ENCODE peak calls at places on chromosomes 1 and 21, in six cellular contexts. X, S, N, D, W and A are unnamed samples.

GRCh38 chr1:2382621-2383361 is 8.6 kb downstream of the MORN1 start:
- DNase-seq in D (peak), W (peak), N (no peak), S (peak), X (peak), A (no peak)

GRCh38 chr1:12435639-12436344 is 182.2 kb downstream of the DHRS3 start:
- DNase-seq in D (no peak), S (no peak), W (no peak), X (no peak), N (no peak), A (no peak)

GRCh38 chr21:38388219-38388618 is 110.1 kb downstream of the ERG start:
- DNase-seq in W (no peak), S (no peak), D (no peak), X (no peak), N (no peak), A (no peak)

GRCh38 chr21:33300701-33301631 is 23.8 kb upstream of the IFNAR1 start:
- DNase-seq in S (no peak), X (no peak), W (no peak), D (no peak), N (peak), A (no peak)

GRCh38 chr1:41618066-41618825 is 133.8 kb upstream of the EDN2 start:
- DNase-seq in S (peak), X (no peak), N (peak), W (no peak), D (no peak), A (no peak)

GRCh38 chr1:62337535-62337784 is 18.2 kb upstream of the KANK4 start:
- DNase-seq in X (no peak), N (no peak), D (no peak), S (no peak), W (no peak), A (no peak)

GRCh38 chr1:10189659-10190058 is 20.7 kb upstream of the KIF1B start:
- DNase-seq in D (no peak), S (no peak), W (peak), X (no peak), N (no peak), A (no peak)

GRCh38 chr1:113369040-113369439 is 21.3 kb upstream of the MAGI3 start:
- DNase-seq in N (no peak), S (no peak), X (no peak), W (no peak), D (no peak), A (no peak)

GRCh38 chr1:183152216-183152615 is 33.8 kb upstream of the LAMC2 start:
- DNase-seq in S (no peak), X (no peak), W (no peak), N (no peak), D (no peak), A (no peak)

GRCh38 chr1:63547621-63548294 is 24.4 kb downstream of the EFCAB7 start:
- DNase-seq in D (no peak), X (peak), W (no peak), S (no peak), N (peak), A (peak)

GRCh38 chr1:158117854-158118691 is 62.6 kb upstream of the CD1D start:
- DNase-seq in S (peak), W (peak), X (peak), N (peak), D (peak), A (no peak)

GRCh38 chr1:12189328-12189682 is 22.5 kb downstream of the TNFRSF1B start:
- DNase-seq in X (no peak), D (no peak), N (no peak), S (no peak), W (no peak), A (no peak)

GRCh38 chr1:151852733-151853132 is 779 bp downstream of the THEM5 start:
- DNase-seq in S (no peak), W (no peak), X (no peak), D (no peak), N (no peak), A (no peak)

GRCh38 chr1:240663160-240663879 is 51.4 kb upstream of the GREM2 start:
- DNase-seq in X (no peak), D (no peak), S (no peak), N (no peak), W (no peak), A (peak)

GRCh38 chr1:192443616-192444015 is 126.8 kb downstream of the RGS21 start:
- DNase-seq in X (no peak), S (no peak), D (no peak), N (no peak), W (no peak), A (no peak)

GRCh38 chr1:222880586-222880985 is 65.7 kb downstream of the DISP1 start:
- DNase-seq in X (no peak), N (no peak), D (no peak), S (no peak), W (no peak), A (no peak)

GRCh38 chr1:155912056-155912536 is 947 bp upstream of the RIT1 start:
- DNase-seq in N (no peak), X (peak), W (no peak), S (no peak), D (no peak), A (no peak)

GRCh38 chr1:185973645-185974044 is 239.5 kb downstream of the HMCN1 start:
- DNase-seq in D (no peak), W (no peak), X (no peak), S (no peak), N (no peak), A (peak)

GRCh38 chr1:65946960-65947359 is 154.3 kb downstream of the PDE4B start:
- DNase-seq in W (no peak), D (no peak), N (no peak), X (no peak), S (no peak), A (no peak)

GRCh38 chr1:234579967-234580366 is 30.0 kb downstream of the IRF2BP2 start:
- DNase-seq in S (no peak), N (no peak), W (no peak), X (no peak), D (no peak), A (no peak)

GRCh38 chr1:168428063-168428731 is 115.6 kb downstream of the XCL2 start:
- DNase-seq in W (peak), D (no peak), S (peak), X (peak), N (no peak), A (no peak)

GRCh38 chr1:30092051-30092858 is 631.1 kb downstream of the MATN1 start:
- DNase-seq in W (no peak), D (no peak), S (no peak), N (no peak), X (no peak), A (no peak)

GRCh38 chr1:23118957-23119792 is 49.5 kb downstream of the LUZP1 start:
- DNase-seq in W (no peak), X (no peak), D (no peak), N (no peak), S (no peak), A (no peak)

GRCh38 chr21:36070999-36071398 is 1.2 kb downstream of the CBR1 start:
- DNase-seq in N (no peak), D (no peak), X (no peak), W (no peak), S (no peak), A (no peak)
- H3K4me3 ChIP-seq in N (no peak), D (peak), X (no peak), W (no peak), S (peak), A (peak)

GRCh38 chr1:44544960-44545359 is 129.3 kb downstream of the TMEM53 start:
- DNase-seq in S (no peak), W (no peak), N (no peak), X (no peak), D (no peak), A (no peak)

GRCh38 chr1:44547837-44548236 is 126.4 kb downstream of the TMEM53 start:
- DNase-seq in N (no peak), S (no peak), W (no peak), X (no peak), D (no peak), A (no peak)

GRCh38 chr1:44545961-44546360 is 128.3 kb downstream of the TMEM53 start:
- DNase-seq in X (peak), D (no peak), S (no peak), W (no peak), N (no peak), A (no peak)

GRCh38 chr1:44547361-44547760 is 126.9 kb downstream of the TMEM53 start:
- DNase-seq in D (no peak), S (no peak), X (no peak), W (no peak), N (no peak), A (no peak)

DNA sequence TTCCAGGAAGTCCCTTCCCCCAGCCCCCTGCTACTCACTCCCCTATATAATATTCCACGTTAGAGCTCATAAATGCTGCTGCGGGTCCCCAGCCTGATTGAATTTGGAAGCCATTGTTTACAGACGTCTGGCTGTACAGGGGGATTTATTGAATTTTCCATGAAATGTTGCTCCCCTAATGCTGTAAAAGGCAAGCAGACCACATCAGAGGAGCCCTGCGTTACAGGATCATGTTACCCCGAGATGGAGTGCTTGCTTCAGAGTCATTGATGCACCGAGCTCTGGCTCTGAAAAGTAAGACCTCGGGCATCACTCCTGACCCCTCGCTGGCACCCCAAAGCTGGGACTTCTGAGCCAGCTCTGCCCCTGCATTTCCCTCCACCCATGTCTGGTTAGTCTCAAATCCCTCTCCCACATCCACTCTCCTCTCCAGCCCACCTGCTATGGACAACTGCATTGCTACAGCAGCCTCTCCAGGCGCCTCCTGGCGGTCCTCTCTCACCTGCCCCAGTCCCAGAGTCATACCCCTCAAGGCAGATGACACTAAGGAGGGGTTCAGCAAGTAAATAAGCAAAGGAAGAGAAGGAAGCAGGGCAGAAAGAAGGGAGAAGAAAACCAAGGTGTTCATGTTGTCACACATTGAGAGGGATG is 127.8 kb downstream of the TMEM53 start:
- DNase-seq in W (no peak), N (no peak), X (peak), S (no peak), D (no peak), A (no peak)
- TF ChIP-seq CTCF in W (no peak), N (no peak), X (no peak), S (no peak), D (no peak), A (no peak)

DNA sequence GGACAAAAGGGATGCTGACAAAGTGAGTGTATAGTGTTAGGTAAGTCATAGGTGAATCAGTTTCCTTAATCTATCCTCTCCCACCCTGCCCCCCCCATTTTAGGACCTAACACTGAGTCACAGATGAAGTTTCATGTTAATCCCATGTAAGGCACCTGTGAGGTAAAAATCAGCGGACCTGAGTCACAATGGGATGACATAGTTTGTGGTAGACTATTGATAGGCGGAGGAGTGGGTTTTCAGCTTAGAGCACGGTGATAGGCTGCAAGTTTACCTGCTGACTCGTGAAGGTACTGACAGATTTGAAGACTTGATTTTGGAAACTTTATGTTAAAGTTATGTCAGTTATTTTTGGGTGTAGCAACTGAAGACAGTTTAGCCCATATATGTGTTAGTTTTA is 1.7 kb downstream of the TOR1AIP1 start:
- DNase-seq in W (peak), X (peak), N (no peak), D (no peak), S (no peak), A (no peak)
- H3K4me3 ChIP-seq in W (peak), X (peak), N (peak), D (peak), S (peak), A (peak)

GRCh38 chr1:53384796-53385195 is 56.9 kb upstream of the LRP8 start:
- DNase-seq in D (no peak), W (no peak), X (no peak), N (no peak), S (no peak), A (no peak)
- TF ChIP-seq CTCF in D (no peak), W (no peak), X (no peak), N (no peak), S (no peak), A (no peak)

DNA sequence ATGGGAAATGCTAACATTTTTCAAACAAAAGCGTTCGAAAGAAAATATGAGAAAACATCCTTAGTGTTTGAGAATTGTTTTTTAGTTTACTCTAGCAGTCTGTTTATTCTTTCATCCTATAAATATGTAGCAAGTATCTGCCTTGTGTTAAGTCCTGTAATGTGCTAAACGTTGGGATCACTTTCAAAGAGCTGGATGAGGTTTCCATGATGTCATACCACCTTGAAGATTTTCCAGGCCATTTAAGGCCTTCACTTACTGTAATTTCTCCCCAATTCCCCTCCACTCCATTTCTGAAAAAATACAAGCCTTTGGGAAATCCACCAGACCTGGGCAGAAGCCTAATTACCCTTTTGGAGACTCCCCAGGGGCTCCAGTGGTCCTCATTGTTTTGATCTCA is 24.2 kb upstream of the CTBS start:
- DNase-seq in D (no peak), X (no peak), N (no peak), W (no peak), S (no peak), A (no peak)
- H3K4me3 ChIP-seq in D (no peak), X (no peak), N (no peak), W (no peak), S (no peak), A (no peak)

GRCh38 chr1:236345728-236346127 is 48.4 kb upstream of the EDARADD start:
- DNase-seq in N (no peak), X (no peak), D (no peak), S (no peak), W (peak), A (no peak)
- TF ChIP-seq CTCF in N (no peak), X (no peak), D (no peak), S (no peak), W (peak), A (peak)